ENCODE peak calls at places on chromosomes 7 and 10, in five cellular contexts. F, G, X, Q and P are unnamed samples.

GRCh38 chr7:26356266-26356665 is 64.6 kb downstream of the SNX10 start:
- DNase-seq in F (no peak), Q (no peak), X (no peak), G (no peak), P (no peak)

GRCh38 chr7:24172859-24173258 is 111.1 kb upstream of the NPY start:
- DNase-seq in F (no peak), Q (no peak), X (no peak), G (no peak), P (no peak)

GRCh38 chr7:117715784-117716445 is 157.3 kb downstream of the CTTNBP2 start:
- DNase-seq in X (peak; percentile 27), F (peak; percentile 35), G (no peak), Q (peak; percentile 32), P (peak; percentile 61)

GRCh38 chr10:122116331-122116730 is 127.4 kb downstream of the TACC2 start:
- DNase-seq in F (no peak), G (no peak), X (no peak), Q (peak; percentile 78), P (no peak)

GRCh38 chr7:98185101-98185500 is 26.1 kb upstream of the BHLHA15 start:
- DNase-seq in X (no peak), Q (no peak), G (no peak), F (no peak), P (no peak)

GRCh38 chr7:115748123-115748738 is 282.3 kb downstream of the TFEC start:
- DNase-seq in F (no peak), X (no peak), Q (no peak), G (no peak), P (no peak)

GRCh38 chr7:151432658-151433521 is 7.1 kb downstream of the CRYGN start:
- DNase-seq in G (no peak), Q (no peak), X (no peak), F (no peak), P (no peak)

GRCh38 chr7:33093266-33093665 is 15.9 kb downstream of the RP9 start:
- DNase-seq in X (no peak), G (no peak), F (no peak), Q (no peak), P (no peak)

GRCh38 chr7:77747718-77748117 is 50.5 kb downstream of the TMEM60 start:
- DNase-seq in F (no peak), G (no peak), X (no peak), Q (no peak), P (no peak)

GRCh38 chr7:127824682-127825081 is 172.7 kb downstream of the SND1 start:
- DNase-seq in G (no peak), F (no peak), Q (no peak), X (no peak), P (no peak)

GRCh38 chr7:131502810-131503545 is 53.5 kb downstream of the PODXL start:
- DNase-seq in Q (no peak), F (no peak), G (no peak), X (no peak), P (no peak)

GRCh38 chr7:78350926-78351325 is 552.4 kb downstream of the PHTF2 start:
- DNase-seq in G (no peak), Q (no peak), X (no peak), F (no peak), P (no peak)

GRCh38 chr10:17115683-17116082 is 13.9 kb downstream of the CUBN start:
- DNase-seq in Q (no peak), X (no peak), G (no peak), F (no peak), P (no peak)

GRCh38 chr10:103661198-103661950 is 167.9 kb downstream of the NEURL1 start:
- DNase-seq in Q (peak; percentile 88), G (peak; percentile 44), F (peak; percentile 24), X (peak; percentile 56), P (peak; percentile 90)

GRCh38 chr10:43749940-43750552 is 101.4 kb upstream of the ZNF32 start:
- DNase-seq in G (no peak), Q (no peak), F (no peak), X (no peak), P (no peak)

GRCh38 chr10:31031205-31031665 is 430 bp downstream of the ZNF438 start:
- DNase-seq in F (no peak), Q (no peak), X (no peak), G (no peak), P (no peak)